ENCODE peak calls at places on chromosomes 12 and 14, in four cellular contexts. H, W, I and A are unnamed samples. For H3K4me1, the result is how much of the 10 kb centered on the place peaks cover.

GRCh38 chr12:132814232-132814631 is 14.4 kb downstream of the GOLGA3 start:
- DNase-seq in H (no peak), W (no peak), I (no peak), A (no peak)

GRCh38 chr14:99619873-99620834 is 16.1 kb upstream of the CCDC85C start:
- DNase-seq in H (peak), W (peak), I (no peak), A (no peak)

GRCh38 chr14:65478596-65478995 is 66.1 kb downstream of the FUT8 start:
- DNase-seq in H (no peak), W (no peak), I (no peak), A (no peak)

GRCh38 chr14:52051251-52051650 is 17.6 kb downstream of the NID2 start:
- DNase-seq in H (no peak), W (no peak), I (no peak), A (no peak)

GRCh38 chr12:18521461-18521860 is 216.4 kb downstream of the PLCZ1 start:
- DNase-seq in H (no peak), W (no peak), I (no peak), A (no peak)

GRCh38 chr14:69953266-69953905 is 74.2 kb downstream of the SMOC1 start:
- DNase-seq in H (no peak), W (no peak), I (no peak), A (no peak)

GRCh38 chr14:31283568-31284252 is 76.1 kb upstream of the HECTD1 start:
- DNase-seq in H (no peak), W (no peak), I (no peak), A (no peak)

GRCh38 chr12:9908350-9908749 is 23.8 kb downstream of the CLEC2A start:
- DNase-seq in H (no peak), W (no peak), I (no peak), A (no peak)

GRCh38 chr14:76775159-76775694 is 14.0 kb downstream of the VASH1 start:
- DNase-seq in H (no peak), W (no peak), I (no peak), A (no peak)

GRCh38 chr14:76761849-76762616 is 765 bp downstream of the VASH1 start:
- DNase-seq in H (no peak), W (no peak), I (no peak), A (peak)

GRCh38 chr14:55654233-55654632 is 74.2 kb downstream of the KTN1 start:
- DNase-seq in H (no peak), W (no peak), I (no peak), A (no peak)

GRCh38 chr12:130872179-130873096 is 572 bp downstream of the RAN start:
- DNase-seq in H (peak), W (no peak), I (peak), A (peak)

GRCh38 chr14:73610692-73611091 is 1.6 kb upstream of the ACOT6 start:
- DNase-seq in H (no peak), W (no peak), I (no peak), A (no peak)

GRCh38 chr12:129028824-129029223 is 175.5 kb downstream of the GLT1D1 start:
- DNase-seq in H (no peak), W (no peak), I (no peak), A (no peak)

GRCh38 chr14:85963486-85963885 is 433.5 kb downstream of the FLRT2 start:
- DNase-seq in H (no peak), W (no peak), I (no peak), A (no peak)

DNA sequence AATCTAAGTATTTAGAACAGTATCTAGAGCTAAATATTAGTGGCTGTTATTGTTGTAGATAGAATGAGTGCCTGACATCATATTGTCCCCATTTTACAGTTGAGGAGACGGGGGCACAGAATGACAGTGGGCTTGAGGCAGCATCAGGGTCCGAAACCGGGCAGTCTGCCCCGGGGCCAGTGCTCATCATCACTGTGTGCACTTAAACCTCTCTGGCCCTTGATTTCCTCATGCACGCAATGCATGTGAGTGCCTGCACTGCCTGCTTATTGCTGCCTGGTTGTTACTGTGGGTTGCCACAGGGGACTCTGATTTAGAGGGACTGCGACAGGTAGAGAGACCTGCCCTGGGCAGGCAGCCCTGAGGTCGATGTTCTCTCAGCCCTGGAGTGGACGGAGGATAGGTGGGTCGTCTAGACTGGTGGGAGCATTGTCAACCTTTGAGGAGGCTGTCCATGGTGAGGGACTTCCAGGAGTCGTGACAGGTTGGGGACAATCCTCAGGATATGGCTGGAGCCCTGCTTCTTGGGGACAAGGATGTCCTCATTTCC is 9.8 kb downstream of the ACVRL1 start:
- DNase-seq in H (no peak), W (no peak), I (no peak), A (peak)
- H3K4me1 ChIP-seq in H (under half), W (under half), I (under half), A (under half)

DNA sequence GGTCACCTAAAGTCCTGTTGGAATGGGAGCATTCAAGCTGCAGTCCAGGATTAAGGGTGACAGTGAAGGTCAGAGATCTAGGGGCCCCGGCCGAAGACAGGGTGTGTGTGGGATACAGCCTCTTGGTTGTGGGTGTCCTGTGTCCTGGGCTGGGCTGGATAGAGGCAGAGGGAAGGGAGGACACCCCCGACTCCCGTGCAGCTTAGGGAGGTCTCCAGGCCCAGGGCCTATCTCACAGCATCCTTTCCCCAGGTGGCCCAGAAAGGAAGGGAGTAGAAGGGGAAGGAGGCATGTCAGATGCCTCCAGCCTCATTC is 10.2 kb upstream of the CALCOCO1 start:
- DNase-seq in H (no peak), W (no peak), I (no peak), A (no peak)
- H3K27ac ChIP-seq in H (no peak), W (no peak), I (no peak), A (no peak)

DNA sequence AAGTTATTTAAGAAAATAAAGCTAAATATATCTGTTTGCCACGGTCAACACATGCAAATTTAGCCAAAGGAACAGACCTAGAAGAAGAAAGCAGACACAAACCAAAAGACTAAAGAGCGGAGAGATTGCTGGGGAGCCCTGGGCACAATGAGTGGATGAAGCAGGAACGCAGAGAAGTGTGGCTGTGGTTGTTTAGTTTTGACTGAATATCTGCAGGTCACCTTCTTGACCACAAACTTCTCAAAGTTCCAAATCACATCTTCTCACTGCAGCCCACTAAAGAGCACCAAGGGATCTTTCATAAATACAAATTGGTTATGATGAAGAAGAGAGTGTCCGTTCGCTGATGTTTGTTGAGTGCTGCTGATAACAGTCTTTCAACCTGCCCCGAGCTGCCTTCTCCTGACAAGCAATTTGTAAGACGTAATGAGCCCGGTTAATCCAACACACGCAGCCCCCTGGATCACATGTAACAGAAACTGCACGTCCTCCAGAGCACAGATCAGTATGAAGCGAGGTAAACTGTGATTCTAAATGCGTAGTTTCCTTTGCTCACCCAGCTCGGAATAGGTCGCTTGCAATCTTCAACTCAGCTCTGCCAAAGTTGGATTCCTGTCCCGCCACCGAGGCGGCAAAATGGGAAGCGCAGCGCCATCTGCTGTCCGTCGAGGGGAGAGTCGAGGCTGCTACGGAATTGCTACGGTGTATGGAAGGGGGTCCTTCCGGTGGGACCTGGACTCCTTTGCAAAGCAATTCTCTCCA is 120.8 kb downstream of the GXYLT1 start:
- DNase-seq in H (peak), W (peak), I (peak), A (peak)
- H3K4me3 ChIP-seq in H (peak), W (no peak), I (peak), A (peak)

GRCh38 chr12:30569426-30569825 is 126.2 kb downstream of the IPO8 start:
- DNase-seq in H (no peak), W (no peak), I (no peak), A (no peak)
- H3K4me1 ChIP-seq in H (under half), W (under half), I (under half), A (under half)